ENCODE peak calls at places on chromosomes 1 and 21, in ten cellular contexts. M, P, Q, U, J, D, Y, G, H and O are unnamed samples.

GRCh38 chr1:226983998-226984364 is 43.9 kb downstream of the COQ8A start:
- DNase-seq in H (no peak), J (no peak), P (no peak), Q (no peak), D (no peak), U (no peak), Y (no peak), G (no peak), M (no peak), O (no peak)

GRCh38 chr1:224427346-224427745 is 7.3 kb downstream of the WDR26 start:
- DNase-seq in Q (no peak), U (no peak), H (no peak), J (no peak), M (no peak), P (no peak), Y (no peak), D (no peak), G (no peak), O (no peak)

GRCh38 chr1:169047074-169047473 is 59.4 kb upstream of the ATP1B1 start:
- DNase-seq in D (no peak), P (no peak), M (no peak), H (peak), Y (no peak), Q (no peak), U (no peak), J (no peak), G (no peak), O (no peak)

GRCh38 chr1:96538001-96538649 is 183.5 kb upstream of the PTBP2 start:
- DNase-seq in Q (no peak), P (no peak), J (peak), U (no peak), G (no peak), D (peak), M (no peak), H (no peak), Y (no peak), O (peak)

GRCh38 chr1:19425643-19426245 is 59.6 kb downstream of the CAPZB start:
- DNase-seq in M (no peak), Q (no peak), P (no peak), J (no peak), D (no peak), Y (no peak), U (no peak), G (no peak), H (no peak), O (no peak)

GRCh38 chr1:91687452-91687851 is 186.8 kb downstream of the CDC7 start:
- DNase-seq in D (no peak), Q (peak), M (no peak), U (no peak), P (no peak), Y (no peak), H (no peak), J (no peak), G (no peak), O (no peak)

GRCh38 chr1:229514578-229515275 is 6.6 kb upstream of the NUP133 start:
- DNase-seq in Q (peak), D (peak), U (peak), H (peak), G (peak), P (peak), M (no peak), J (peak), Y (peak), O (peak)

GRCh38 chr1:9798236-9799130 is 25.3 kb downstream of the CLSTN1 start:
- DNase-seq in P (no peak), G (no peak), U (no peak), Y (no peak), D (no peak), Q (peak), H (no peak), J (no peak), M (no peak), O (no peak)

GRCh38 chr1:62962014-62962793 is 178.3 kb downstream of the ATG4C start:
- DNase-seq in Y (no peak), M (no peak), H (no peak), Q (no peak), U (no peak), G (no peak), D (no peak), P (no peak), J (no peak), O (no peak)

GRCh38 chr1:245441699-245442098 is 286.9 kb downstream of the KIF26B start:
- DNase-seq in G (no peak), J (no peak), H (no peak), P (no peak), D (peak), M (no peak), U (no peak), Q (no peak), Y (no peak), O (no peak)

GRCh38 chr1:78760858-78761257 is 111.2 kb downstream of the IFI44 start:
- DNase-seq in J (no peak), P (no peak), G (no peak), Y (no peak), U (no peak), H (peak), M (no peak), D (no peak), Q (peak), O (no peak)

GRCh38 chr1:112818990-112819689 is 104.0 kb upstream of the PPM1J start:
- DNase-seq in Y (no peak), M (no peak), P (no peak), Q (peak), J (no peak), U (no peak), G (no peak), H (no peak), D (peak), O (no peak)

GRCh38 chr1:221555689-221556433 is 186.0 kb downstream of the DUSP10 start:
- DNase-seq in M (no peak), P (no peak), J (no peak), D (no peak), U (no peak), Y (no peak), Q (no peak), G (no peak), H (no peak), O (no peak)

GRCh38 chr21:30058928-30059327 is 107.7 kb downstream of the CLDN17 start:
- DNase-seq in J (no peak), M (no peak), H (peak), G (no peak), P (no peak), U (no peak), Y (no peak), Q (no peak), D (no peak), O (no peak)

GRCh38 chr1:167250482-167250881 is 29.8 kb downstream of the POU2F1 start:
- DNase-seq in Q (no peak), H (no peak), P (no peak), U (no peak), G (no peak), D (no peak), J (no peak), Y (no peak), M (no peak), O (no peak)

GRCh38 chr1:221644663-221645258 is 97.1 kb downstream of the DUSP10 start:
- DNase-seq in H (no peak), Q (no peak), M (no peak), J (no peak), D (no peak), Y (no peak), P (no peak), U (no peak), G (no peak), O (no peak)

GRCh38 chr1:204314209-204314892 is 45.4 kb downstream of the PLEKHA6 start:
- DNase-seq in J (no peak), G (no peak), Y (no peak), Q (no peak), H (peak), D (no peak), M (no peak), U (no peak), P (no peak), O (peak)

GRCh38 chr21:41779659-41780058 is 12.8 kb upstream of the RIPK4 start:
- DNase-seq in Y (no peak), U (no peak), J (no peak), M (no peak), G (no peak), Q (no peak), D (no peak), H (no peak), P (no peak), O (no peak)

GRCh38 chr1:86499987-86500593 is 31.4 kb downstream of the CLCA1 start:
- DNase-seq in Y (no peak), U (no peak), Q (no peak), P (no peak), G (peak), H (no peak), J (no peak), M (no peak), D (no peak), O (no peak)

GRCh38 chr1:170175477-170175876 is 29.7 kb downstream of the NTMT2 start:
- DNase-seq in P (no peak), Y (no peak), G (no peak), Q (no peak), H (no peak), U (no peak), D (no peak), M (no peak), J (no peak), O (no peak)

GRCh38 chr1:196309386-196309785 is 298.9 kb downstream of the KCNT2 start:
- DNase-seq in Q (no peak), G (peak), H (peak), U (no peak), D (no peak), J (no peak), Y (no peak), P (no peak), M (no peak), O (no peak)

GRCh38 chr21:45226540-45227326 is 61.0 kb downstream of the POFUT2 start:
- DNase-seq in U (no peak), D (no peak), Q (no peak), H (no peak), M (no peak), J (no peak), G (no peak), P (no peak), Y (no peak), O (no peak)

GRCh38 chr1:183646780-183647179 is 6.3 kb downstream of the APOBEC4 start:
- DNase-seq in Q (no peak), G (no peak), D (no peak), J (no peak), M (no peak), H (no peak), U (no peak), Y (no peak), P (no peak), O (no peak)

GRCh38 chr1:213983589-213984386 is 4.0 kb upstream of the PROX1 start:
- DNase-seq in H (no peak), G (no peak), Q (no peak), J (no peak), U (peak), P (no peak), Y (no peak), M (no peak), D (no peak), O (no peak)